ENCODE peak calls at places on chromosomes 6 and 20, in eight cellular contexts. N is RWPE1, Q is HCT116, H is GM13977, L is GM23338, B is nephron progenitor cell, C is Peyer's patch, T is left ventricle myocardium inferior. R is an unnamed sample.

GRCh38 chr20:16273812-16274560 is 299.3 kb downstream of the KIF16B start:
- DNase-seq in N (no peak), Q (no peak), H (no peak), L (no peak), B (no peak), C (no peak), T (no peak), R (no peak)

GRCh38 chr6:160790028-160790792 is 88.2 kb downstream of the PLG start:
- DNase-seq in N (no peak), Q (peak; percentile 19), H (no peak), L (peak; percentile 49), B (peak; percentile 20), C (no peak), T (no peak), R (no peak)

GRCh38 chr20:25553819-25554296 is 31.5 kb downstream of the NINL start:
- DNase-seq in N (no peak), Q (no peak), H (no peak), L (no peak), B (peak; percentile 26), C (no peak), T (no peak), R (no peak)

GRCh38 chr6:134097114-134097707 is 44.8 kb upstream of the SLC2A12 start:
- DNase-seq in N (peak; percentile 70), Q (peak; percentile 67), H (peak; percentile 57), L (peak; percentile 90), B (peak; percentile 78), C (peak; percentile 79), T (no peak), R (no peak)

GRCh38 chr6:89122625-89123024 is 4.8 kb upstream of the SRSF12 start:
- DNase-seq in N (peak; percentile 36), Q (peak; percentile 21), H (peak; percentile 59), L (peak; percentile 56), B (no peak), C (no peak), T (no peak), R (no peak)

GRCh38 chr20:58585753-58586540 is 65.1 kb upstream of the STX16 start:
- DNase-seq in N (no peak), Q (no peak), H (no peak), L (no peak), B (no peak), C (peak; percentile 6), T (no peak), R (no peak)

GRCh38 chr6:166424431-166424830 is 41.7 kb upstream of the MPC1 start:
- DNase-seq in N (no peak), Q (no peak), H (no peak), L (no peak), B (no peak), C (peak; percentile 27), T (no peak), R (no peak)

GRCh38 chr20:34328928-34329677 is 25.9 kb upstream of the AHCY start:
- DNase-seq in N (no peak), Q (no peak), H (no peak), L (no peak), B (no peak), C (no peak), T (no peak), R (no peak)

GRCh38 chr6:71229466-71229865 is 59.1 kb upstream of the OGFRL1 start:
- DNase-seq in N (no peak), Q (no peak), H (no peak), L (no peak), B (no peak), C (no peak), T (no peak), R (no peak)

GRCh38 chr6:37049990-37050853 is 44.8 kb downstream of the FGD2 start:
- DNase-seq in N (no peak), Q (no peak), H (peak; percentile 75), L (no peak), B (no peak), C (peak; percentile 89), T (peak; percentile 67), R (no peak)

GRCh38 chr6:50845499-50846108 is 26.9 kb downstream of the TFAP2B start:
- DNase-seq in N (no peak), Q (no peak), H (no peak), L (peak; percentile 77), B (no peak), C (no peak), T (no peak), R (no peak)

GRCh38 chr6:80643881-80644280 is 537.4 kb downstream of the BCKDHB start:
- DNase-seq in N (no peak), Q (no peak), H (no peak), L (no peak), B (no peak), C (no peak), T (no peak), R (no peak)

GRCh38 chr6:33814663-33814985 is 10.8 kb upstream of the MLN start:
- DNase-seq in N (no peak), Q (no peak), H (no peak), L (no peak), B (no peak), C (no peak), T (no peak), R (peak; percentile 47)

GRCh38 chr20:19605759-19606158 is 152.3 kb upstream of the RIN2 start:
- DNase-seq in N (no peak), Q (no peak), H (no peak), L (no peak), B (no peak), C (no peak), T (no peak), R (no peak)

GRCh38 chr6:26204332-26205160 is 117.3 kb downstream of the HFE start:
- DNase-seq in N (peak; percentile 96), Q (peak; percentile 98), H (peak; percentile 82), L (peak; percentile 99), B (peak; percentile 84), C (peak; percentile 97), T (peak; percentile 85), R (no peak)

DNA sequence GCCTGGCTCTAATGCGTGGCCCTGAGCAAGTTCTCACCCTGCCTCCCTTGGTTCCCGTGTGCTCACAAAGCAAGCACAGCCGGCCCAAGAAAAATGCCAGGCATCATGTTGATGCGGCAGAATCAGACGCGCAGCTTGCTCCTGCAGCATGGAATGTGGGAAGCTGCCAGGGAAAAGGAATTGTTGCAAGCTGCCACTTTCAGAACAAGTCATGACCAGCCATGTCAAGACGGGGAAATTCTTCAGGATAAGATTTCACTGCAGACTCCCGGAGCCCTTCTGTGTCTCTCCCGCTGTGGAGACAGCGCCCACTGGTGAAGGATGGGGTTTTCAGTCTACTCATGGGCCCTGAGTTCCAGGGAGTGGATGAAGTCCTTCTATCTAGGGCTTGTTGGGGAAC is 4.6 kb downstream of the DACT2 start:
- DNase-seq in N (peak; percentile 67), Q (no peak), H (no peak), L (no peak), B (peak; percentile 42), C (no peak), T (no peak), R (no peak)
- TF ChIP-seq CTCF in N (peak; percentile 66), Q (no peak), H (no peak), L (no peak), B (no peak), C (no peak), T (peak; percentile 40), R (peak; percentile 81)

DNA sequence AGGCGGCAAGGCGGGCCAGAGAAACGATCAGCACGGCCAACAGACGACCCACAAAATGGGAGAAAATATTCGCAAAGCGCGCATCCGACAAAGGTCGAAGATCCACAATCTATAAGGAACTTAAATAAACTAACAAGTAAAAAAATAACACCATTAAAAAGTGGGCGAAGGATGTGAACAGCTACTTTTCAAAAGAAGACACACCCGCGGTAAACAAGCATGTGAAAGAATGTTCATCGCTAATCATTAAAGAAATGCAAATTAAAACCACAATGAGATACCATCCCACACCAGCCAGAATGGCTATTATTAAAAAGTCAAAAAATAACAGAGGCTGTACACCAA is 117.8 kb upstream of the SIRPA start:
- DNase-seq in N (no peak), Q (no peak), H (no peak), L (no peak), B (no peak), C (no peak), T (no peak), R (no peak)
- TF ChIP-seq CTCF in N (peak; percentile 16), Q (no peak), H (no peak), L (no peak), B (no peak), C (no peak), T (no peak), R (peak; percentile 42)

DNA sequence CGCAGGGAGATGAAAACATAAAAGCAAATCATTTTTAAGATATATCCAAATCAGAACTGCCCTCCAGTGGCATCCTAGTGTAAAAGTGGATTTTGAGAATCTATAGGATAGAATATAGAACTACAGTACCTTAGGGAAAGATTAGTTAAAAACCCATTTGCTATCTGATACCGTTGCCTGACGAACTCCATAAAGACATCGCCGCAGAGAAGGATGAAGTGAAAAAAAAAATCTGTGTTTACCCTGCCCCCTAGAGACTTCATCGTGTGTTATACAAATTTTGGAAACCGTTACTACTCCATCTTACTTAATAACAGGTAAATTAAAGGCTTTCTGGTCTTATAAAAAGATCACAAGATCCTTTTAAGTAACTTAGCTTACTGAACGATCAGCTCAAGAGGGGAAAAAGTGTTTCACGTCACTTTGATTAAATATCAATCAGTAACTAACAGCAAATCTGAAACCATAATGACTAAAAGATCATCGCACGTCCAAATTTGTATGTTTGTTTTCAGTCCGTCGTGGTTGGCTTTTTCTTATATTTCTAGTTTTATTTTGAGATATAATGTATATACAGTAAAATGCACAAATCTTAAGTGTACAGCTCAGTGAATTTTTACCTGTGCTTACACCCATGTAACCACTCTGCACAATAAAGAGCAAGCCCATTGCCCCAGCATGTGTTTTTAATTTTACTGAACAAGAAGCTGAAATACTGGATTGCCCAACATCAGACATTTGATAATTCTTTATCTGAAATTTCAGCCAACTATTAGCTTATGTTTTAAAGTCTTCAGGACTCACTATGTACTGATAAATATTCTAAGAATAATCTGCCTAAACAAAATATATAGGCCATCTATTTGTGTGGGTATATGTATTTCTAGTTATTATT is 879 bp upstream of the MCM3 start:
- DNase-seq in N (no peak), Q (no peak), H (no peak), L (peak; percentile 28), B (no peak), C (no peak), T (no peak), R (no peak)
- TF ChIP-seq CTCF in N (peak; percentile 15), Q (peak; percentile 27), H (peak; percentile 27), L (peak; percentile 41), B (no peak), C (peak; percentile 42), T (peak; percentile 20), R (peak; percentile 70)

GRCh38 chr20:48329216-48329615 is 498.6 kb downstream of the PREX1 start:
- DNase-seq in N (no peak), Q (no peak), H (no peak), L (no peak), B (no peak), C (no peak), T (no peak), R (no peak)

GRCh38 chr20:48332555-48332954 is 495.2 kb downstream of the PREX1 start:
- DNase-seq in N (no peak), Q (no peak), H (no peak), L (no peak), B (no peak), C (no peak), T (no peak), R (no peak)

GRCh38 chr20:48326868-48327267 is 500.9 kb downstream of the PREX1 start:
- DNase-seq in N (no peak), Q (no peak), H (no peak), L (no peak), B (no peak), C (no peak), T (peak; percentile 38), R (no peak)

GRCh38 chr20:48331518-48332286 is 496.1 kb downstream of the PREX1 start:
- DNase-seq in N (no peak), Q (no peak), H (no peak), L (no peak), B (no peak), C (no peak), T (no peak), R (no peak)

GRCh38 chr20:48329676-48330644 is 497.8 kb downstream of the PREX1 start:
- DNase-seq in N (no peak), Q (no peak), H (peak; percentile 60), L (peak; percentile 60), B (peak; percentile 53), C (no peak), T (no peak), R (no peak)
- TF ChIP-seq CTCF in N (no peak), Q (peak; percentile 27), H (peak; percentile 51), L (peak; percentile 56), B (peak; percentile 42), C (no peak), T (peak; percentile 41), R (peak; percentile 69)

R was measured in chondrocyte.